ENCODE peak calls at places on chromosomes 3 and 15, in eight cellular contexts. One of them, this sample, is unnamed.

GRCh38 chr3:23834082-23834870 is 28.5 kb downstream of the UBE2E1 start:
- DNase-seq in foreskin fibroblast: no peak
- DNase-seq in stimulated activated CD8-positive, alpha-beta memory T cell treated with anti-CD3 and anti-CD28 coated beads, Interleukin-4, amount 100 ng/mL, for 4 hours: no peak
- DNase-seq in mucosa of gallbladder: no peak
- DNase-seq in C1 segment of cervical spinal cord: no peak
- DNase-seq in mesenchymal stem cell: no peak
- DNase-seq in SJCRH30: no peak
- DNase-seq in T-helper 9 cell: no peak
- DNase-seq in this sample: no peak

GRCh38 chr15:43903864-43904290 is 77.1 kb downstream of the WDR76 start:
- DNase-seq in stimulated activated CD8-positive, alpha-beta memory T cell treated with anti-CD3 and anti-CD28 coated beads, Interleukin-4, amount 100 ng/mL, for 4 hours: no peak
- DNase-seq in C1 segment of cervical spinal cord: no peak
- DNase-seq in foreskin fibroblast: peak
- DNase-seq in mucosa of gallbladder: peak
- DNase-seq in T-helper 9 cell: peak
- DNase-seq in SJCRH30: peak
- DNase-seq in mesenchymal stem cell: peak
- DNase-seq in this sample: peak

GRCh38 chr3:99114565-99115291 is 213.2 kb upstream of the DCBLD2 start:
- DNase-seq in mucosa of gallbladder: no peak
- DNase-seq in stimulated activated CD8-positive, alpha-beta memory T cell treated with anti-CD3 and anti-CD28 coated beads, Interleukin-4, amount 100 ng/mL, for 4 hours: no peak
- DNase-seq in foreskin fibroblast: peak
- DNase-seq in mesenchymal stem cell: peak
- DNase-seq in C1 segment of cervical spinal cord: no peak
- DNase-seq in SJCRH30: peak
- DNase-seq in T-helper 9 cell: no peak
- DNase-seq in this sample: no peak

GRCh38 chr3:185153861-185154629 is 1.2 kb upstream of the C3orf70 start:
- DNase-seq in mesenchymal stem cell: no peak
- DNase-seq in SJCRH30: peak
- DNase-seq in foreskin fibroblast: no peak
- DNase-seq in C1 segment of cervical spinal cord: no peak
- DNase-seq in mucosa of gallbladder: no peak
- DNase-seq in T-helper 9 cell: no peak
- DNase-seq in stimulated activated CD8-positive, alpha-beta memory T cell treated with anti-CD3 and anti-CD28 coated beads, Interleukin-4, amount 100 ng/mL, for 4 hours: no peak
- DNase-seq in this sample: no peak

GRCh38 chr3:108320746-108321350 is 24.5 kb downstream of the HHLA2 start:
- DNase-seq in T-helper 9 cell: no peak
- DNase-seq in SJCRH30: no peak
- DNase-seq in mesenchymal stem cell: no peak
- DNase-seq in foreskin fibroblast: no peak
- DNase-seq in mucosa of gallbladder: no peak
- DNase-seq in C1 segment of cervical spinal cord: no peak
- DNase-seq in stimulated activated CD8-positive, alpha-beta memory T cell treated with anti-CD3 and anti-CD28 coated beads, Interleukin-4, amount 100 ng/mL, for 4 hours: no peak
- DNase-seq in this sample: no peak

GRCh38 chr3:10746684-10747083 is 69.3 kb upstream of the SLC6A11 start:
- DNase-seq in SJCRH30: no peak
- DNase-seq in mesenchymal stem cell: no peak
- DNase-seq in stimulated activated CD8-positive, alpha-beta memory T cell treated with anti-CD3 and anti-CD28 coated beads, Interleukin-4, amount 100 ng/mL, for 4 hours: no peak
- DNase-seq in foreskin fibroblast: no peak
- DNase-seq in C1 segment of cervical spinal cord: no peak
- DNase-seq in T-helper 9 cell: no peak
- DNase-seq in mucosa of gallbladder: no peak
- DNase-seq in this sample: no peak

GRCh38 chr3:62161306-62161705 is 212.0 kb downstream of the FEZF2 start:
- DNase-seq in foreskin fibroblast: peak
- DNase-seq in mesenchymal stem cell: peak
- DNase-seq in stimulated activated CD8-positive, alpha-beta memory T cell treated with anti-CD3 and anti-CD28 coated beads, Interleukin-4, amount 100 ng/mL, for 4 hours: no peak
- DNase-seq in C1 segment of cervical spinal cord: no peak
- DNase-seq in T-helper 9 cell: no peak
- DNase-seq in SJCRH30: no peak
- DNase-seq in mucosa of gallbladder: no peak
- DNase-seq in this sample: no peak

GRCh38 chr15:58401276-58401675 is 30.5 kb upstream of the LIPC start:
- DNase-seq in C1 segment of cervical spinal cord: no peak
- DNase-seq in SJCRH30: no peak
- DNase-seq in mucosa of gallbladder: no peak
- DNase-seq in stimulated activated CD8-positive, alpha-beta memory T cell treated with anti-CD3 and anti-CD28 coated beads, Interleukin-4, amount 100 ng/mL, for 4 hours: no peak
- DNase-seq in mesenchymal stem cell: no peak
- DNase-seq in foreskin fibroblast: no peak
- DNase-seq in T-helper 9 cell: no peak
- DNase-seq in this sample: no peak

GRCh38 chr15:89774492-89774891 is 1.6 kb upstream of the MESP2 start:
- DNase-seq in C1 segment of cervical spinal cord: no peak
- DNase-seq in mucosa of gallbladder: no peak
- DNase-seq in mesenchymal stem cell: no peak
- DNase-seq in foreskin fibroblast: no peak
- DNase-seq in SJCRH30: no peak
- DNase-seq in stimulated activated CD8-positive, alpha-beta memory T cell treated with anti-CD3 and anti-CD28 coated beads, Interleukin-4, amount 100 ng/mL, for 4 hours: no peak
- DNase-seq in T-helper 9 cell: no peak
- DNase-seq in this sample: no peak

GRCh38 chr3:64988188-64988587 is 300.4 kb upstream of the ADAMTS9 start:
- DNase-seq in mesenchymal stem cell: peak
- DNase-seq in T-helper 9 cell: no peak
- DNase-seq in SJCRH30: no peak
- DNase-seq in mucosa of gallbladder: no peak
- DNase-seq in stimulated activated CD8-positive, alpha-beta memory T cell treated with anti-CD3 and anti-CD28 coated beads, Interleukin-4, amount 100 ng/mL, for 4 hours: no peak
- DNase-seq in C1 segment of cervical spinal cord: no peak
- DNase-seq in foreskin fibroblast: peak
- DNase-seq in this sample: no peak

GRCh38 chr3:61250784-61251173 is 473 bp downstream of the FHIT start:
- DNase-seq in foreskin fibroblast: peak
- DNase-seq in C1 segment of cervical spinal cord: no peak
- DNase-seq in T-helper 9 cell: no peak
- DNase-seq in stimulated activated CD8-positive, alpha-beta memory T cell treated with anti-CD3 and anti-CD28 coated beads, Interleukin-4, amount 100 ng/mL, for 4 hours: no peak
- DNase-seq in mucosa of gallbladder: peak
- DNase-seq in SJCRH30: peak
- DNase-seq in mesenchymal stem cell: no peak
- DNase-seq in this sample: peak

GRCh38 chr15:69304176-69304533 is 5.4 kb downstream of the PAQR5 start:
- DNase-seq in C1 segment of cervical spinal cord: no peak
- DNase-seq in mucosa of gallbladder: no peak
- DNase-seq in mesenchymal stem cell: peak
- DNase-seq in SJCRH30: no peak
- DNase-seq in foreskin fibroblast: peak
- DNase-seq in stimulated activated CD8-positive, alpha-beta memory T cell treated with anti-CD3 and anti-CD28 coated beads, Interleukin-4, amount 100 ng/mL, for 4 hours: no peak
- DNase-seq in T-helper 9 cell: no peak
- DNase-seq in this sample: no peak

GRCh38 chr15:89747708-89748682 is 3.1 kb downstream of the MESP1 start:
- DNase-seq in SJCRH30: no peak
- DNase-seq in stimulated activated CD8-positive, alpha-beta memory T cell treated with anti-CD3 and anti-CD28 coated beads, Interleukin-4, amount 100 ng/mL, for 4 hours: no peak
- DNase-seq in mesenchymal stem cell: no peak
- DNase-seq in mucosa of gallbladder: no peak
- DNase-seq in T-helper 9 cell: no peak
- DNase-seq in foreskin fibroblast: no peak
- DNase-seq in C1 segment of cervical spinal cord: no peak
- DNase-seq in this sample: no peak

GRCh38 chr15:67611803-67612369 is 69.4 kb downstream of the MAP2K5 start:
- DNase-seq in C1 segment of cervical spinal cord: no peak
- DNase-seq in SJCRH30: no peak
- DNase-seq in foreskin fibroblast: no peak
- DNase-seq in stimulated activated CD8-positive, alpha-beta memory T cell treated with anti-CD3 and anti-CD28 coated beads, Interleukin-4, amount 100 ng/mL, for 4 hours: no peak
- DNase-seq in mesenchymal stem cell: peak
- DNase-seq in T-helper 9 cell: no peak
- DNase-seq in mucosa of gallbladder: no peak
- DNase-seq in this sample: no peak

GRCh38 chr3:184176377-184177330 is 2.0 kb downstream of the AP2M1 start:
- DNase-seq in foreskin fibroblast: peak
- DNase-seq in SJCRH30: peak
- DNase-seq in C1 segment of cervical spinal cord: no peak
- DNase-seq in T-helper 9 cell: no peak
- DNase-seq in mucosa of gallbladder: peak
- DNase-seq in stimulated activated CD8-positive, alpha-beta memory T cell treated with anti-CD3 and anti-CD28 coated beads, Interleukin-4, amount 100 ng/mL, for 4 hours: no peak
- DNase-seq in mesenchymal stem cell: peak
- DNase-seq in this sample: no peak

GRCh38 chr3:132418916-132419315 is 1.6 kb downstream of the DNAJC13 start:
- DNase-seq in mucosa of gallbladder: no peak
- DNase-seq in SJCRH30: no peak
- DNase-seq in T-helper 9 cell: no peak
- DNase-seq in foreskin fibroblast: no peak
- DNase-seq in stimulated activated CD8-positive, alpha-beta memory T cell treated with anti-CD3 and anti-CD28 coated beads, Interleukin-4, amount 100 ng/mL, for 4 hours: no peak
- DNase-seq in mesenchymal stem cell: peak
- DNase-seq in C1 segment of cervical spinal cord: no peak
- DNase-seq in this sample: no peak

GRCh38 chr3:182909318-182910040 is 70.9 kb downstream of the DCUN1D1 start:
- DNase-seq in T-helper 9 cell: no peak
- DNase-seq in C1 segment of cervical spinal cord: no peak
- DNase-seq in foreskin fibroblast: peak
- DNase-seq in SJCRH30: no peak
- DNase-seq in mucosa of gallbladder: no peak
- DNase-seq in mesenchymal stem cell: peak
- DNase-seq in stimulated activated CD8-positive, alpha-beta memory T cell treated with anti-CD3 and anti-CD28 coated beads, Interleukin-4, amount 100 ng/mL, for 4 hours: no peak
- DNase-seq in this sample: no peak

GRCh38 chr3:153970735-153971347 is 150.3 kb upstream of the ARHGEF26 start:
- DNase-seq in mesenchymal stem cell: peak
- DNase-seq in T-helper 9 cell: no peak
- DNase-seq in stimulated activated CD8-positive, alpha-beta memory T cell treated with anti-CD3 and anti-CD28 coated beads, Interleukin-4, amount 100 ng/mL, for 4 hours: no peak
- DNase-seq in SJCRH30: no peak
- DNase-seq in mucosa of gallbladder: no peak
- DNase-seq in foreskin fibroblast: peak
- DNase-seq in C1 segment of cervical spinal cord: no peak
- DNase-seq in this sample: no peak

GRCh38 chr3:48747703-48748102 is 30.7 kb upstream of the IP6K2 start:
- DNase-seq in mesenchymal stem cell: no peak
- DNase-seq in mucosa of gallbladder: no peak
- DNase-seq in foreskin fibroblast: no peak
- DNase-seq in T-helper 9 cell: no peak
- DNase-seq in C1 segment of cervical spinal cord: no peak
- DNase-seq in stimulated activated CD8-positive, alpha-beta memory T cell treated with anti-CD3 and anti-CD28 coated beads, Interleukin-4, amount 100 ng/mL, for 4 hours: no peak
- DNase-seq in SJCRH30: no peak
- DNase-seq in this sample: no peak

GRCh38 chr15:87492321-87492720 is 764.2 kb downstream of the NTRK3 start:
- DNase-seq in stimulated activated CD8-positive, alpha-beta memory T cell treated with anti-CD3 and anti-CD28 coated beads, Interleukin-4, amount 100 ng/mL, for 4 hours: no peak
- DNase-seq in C1 segment of cervical spinal cord: no peak
- DNase-seq in mucosa of gallbladder: no peak
- DNase-seq in T-helper 9 cell: no peak
- DNase-seq in SJCRH30: no peak
- DNase-seq in foreskin fibroblast: no peak
- DNase-seq in mesenchymal stem cell: peak
- DNase-seq in this sample: no peak

GRCh38 chr3:81425198-81425868 is 336.1 kb downstream of the GBE1 start:
- DNase-seq in C1 segment of cervical spinal cord: no peak
- DNase-seq in T-helper 9 cell: no peak
- DNase-seq in mucosa of gallbladder: no peak
- DNase-seq in SJCRH30: no peak
- DNase-seq in foreskin fibroblast: peak
- DNase-seq in mesenchymal stem cell: no peak
- DNase-seq in stimulated activated CD8-positive, alpha-beta memory T cell treated with anti-CD3 and anti-CD28 coated beads, Interleukin-4, amount 100 ng/mL, for 4 hours: no peak
- DNase-seq in this sample: no peak

GRCh38 chr15:62068071-62068786 is 1.5 kb downstream of the C2CD4A start:
- DNase-seq in foreskin fibroblast: peak
- DNase-seq in mucosa of gallbladder: peak
- DNase-seq in T-helper 9 cell: peak
- DNase-seq in SJCRH30: peak
- DNase-seq in stimulated activated CD8-positive, alpha-beta memory T cell treated with anti-CD3 and anti-CD28 coated beads, Interleukin-4, amount 100 ng/mL, for 4 hours: no peak
- DNase-seq in mesenchymal stem cell: peak
- DNase-seq in C1 segment of cervical spinal cord: no peak
- DNase-seq in this sample: no peak

GRCh38 chr15:64379216-64379960 is 1.9 kb downstream of the PCLAF start:
- DNase-seq in mucosa of gallbladder: no peak
- DNase-seq in C1 segment of cervical spinal cord: no peak
- DNase-seq in stimulated activated CD8-positive, alpha-beta memory T cell treated with anti-CD3 and anti-CD28 coated beads, Interleukin-4, amount 100 ng/mL, for 4 hours: no peak
- DNase-seq in foreskin fibroblast: peak
- DNase-seq in SJCRH30: peak
- DNase-seq in mesenchymal stem cell: no peak
- DNase-seq in T-helper 9 cell: no peak
- DNase-seq in this sample: no peak

GRCh38 chr3:9248232-9249191 is 934 bp downstream of the SRGAP3 start:
- DNase-seq in mesenchymal stem cell: no peak
- DNase-seq in mucosa of gallbladder: no peak
- DNase-seq in SJCRH30: no peak
- DNase-seq in foreskin fibroblast: peak
- DNase-seq in T-helper 9 cell: no peak
- DNase-seq in stimulated activated CD8-positive, alpha-beta memory T cell treated with anti-CD3 and anti-CD28 coated beads, Interleukin-4, amount 100 ng/mL, for 4 hours: no peak
- DNase-seq in C1 segment of cervical spinal cord: no peak
- DNase-seq in this sample: no peak

GRCh38 chr3:188760408-188760807 is 411.4 kb upstream of the TPRG1 start:
- DNase-seq in T-helper 9 cell: no peak
- DNase-seq in foreskin fibroblast: peak
- DNase-seq in SJCRH30: no peak
- DNase-seq in mesenchymal stem cell: peak
- DNase-seq in C1 segment of cervical spinal cord: no peak
- DNase-seq in stimulated activated CD8-positive, alpha-beta memory T cell treated with anti-CD3 and anti-CD28 coated beads, Interleukin-4, amount 100 ng/mL, for 4 hours: no peak
- DNase-seq in mucosa of gallbladder: no peak
- DNase-seq in this sample: no peak

GRCh38 chr15:94370197-94370987 is 139.0 kb downstream of the MCTP2 start:
- DNase-seq in SJCRH30: no peak
- DNase-seq in mucosa of gallbladder: no peak
- DNase-seq in foreskin fibroblast: no peak
- DNase-seq in stimulated activated CD8-positive, alpha-beta memory T cell treated with anti-CD3 and anti-CD28 coated beads, Interleukin-4, amount 100 ng/mL, for 4 hours: no peak
- DNase-seq in C1 segment of cervical spinal cord: no peak
- DNase-seq in T-helper 9 cell: no peak
- DNase-seq in mesenchymal stem cell: no peak
- DNase-seq in this sample: no peak

GRCh38 chr3:189988854-189989253 is 131.8 kb downstream of the P3H2 start:
- DNase-seq in stimulated activated CD8-positive, alpha-beta memory T cell treated with anti-CD3 and anti-CD28 coated beads, Interleukin-4, amount 100 ng/mL, for 4 hours: no peak
- DNase-seq in T-helper 9 cell: no peak
- DNase-seq in mucosa of gallbladder: no peak
- DNase-seq in SJCRH30: no peak
- DNase-seq in foreskin fibroblast: no peak
- DNase-seq in mesenchymal stem cell: no peak
- DNase-seq in C1 segment of cervical spinal cord: no peak
- DNase-seq in this sample: no peak

GRCh38 chr15:56683925-56684324 is 49.4 kb downstream of the ZNF280D start:
- DNase-seq in stimulated activated CD8-positive, alpha-beta memory T cell treated with anti-CD3 and anti-CD28 coated beads, Interleukin-4, amount 100 ng/mL, for 4 hours: no peak
- DNase-seq in mesenchymal stem cell: no peak
- DNase-seq in SJCRH30: no peak
- DNase-seq in T-helper 9 cell: no peak
- DNase-seq in mucosa of gallbladder: no peak
- DNase-seq in foreskin fibroblast: no peak
- DNase-seq in C1 segment of cervical spinal cord: no peak
- DNase-seq in this sample: no peak

This sample was measured in T-cell.